ENCODE peak calls at places on chromosomes 6 and 20, in six cellular contexts. One of them, this sample, is unnamed.

GRCh38 chr6:137452331-137452894 is 41.8 kb downstream of the OLIG3 start:
- DNase-seq in HCT116: no peak
- DNase-seq in A549: no peak
- DNase-seq in GM12891: no peak
- DNase-seq in stomach: no peak
- DNase-seq in tibial nerve: no peak
- DNase-seq in this sample: no peak

GRCh38 chr6:122696853-122697252 is 82.7 kb upstream of the FABP7 start:
- DNase-seq in HCT116: peak; percentile 91
- DNase-seq in stomach: no peak
- DNase-seq in GM12891: no peak
- DNase-seq in tibial nerve: no peak
- DNase-seq in A549: no peak
- DNase-seq in this sample: no peak

GRCh38 chr20:2279245-2279779 is 16.5 kb upstream of the TGM3 start:
- DNase-seq in GM12891: no peak
- DNase-seq in stomach: no peak
- DNase-seq in HCT116: no peak
- DNase-seq in A549: no peak
- DNase-seq in tibial nerve: no peak
- DNase-seq in this sample: no peak

GRCh38 chr6:110039996-110040383 is 61.9 kb downstream of the GPR6 start:
- DNase-seq in GM12891: no peak
- DNase-seq in stomach: peak; percentile 49
- DNase-seq in tibial nerve: no peak
- DNase-seq in HCT116: peak; percentile 32
- DNase-seq in A549: no peak
- DNase-seq in this sample: peak; percentile 37

GRCh38 chr6:39029156-39030011 is 19.2 kb upstream of the GLP1R start:
- DNase-seq in tibial nerve: no peak
- DNase-seq in GM12891: peak; percentile 49
- DNase-seq in HCT116: peak; percentile 12
- DNase-seq in stomach: no peak
- DNase-seq in A549: peak; percentile 32
- DNase-seq in this sample: peak; percentile 47

GRCh38 chr6:108288742-108289141 is 6.1 kb upstream of the AFG1L start:
- DNase-seq in HCT116: no peak
- DNase-seq in A549: no peak
- DNase-seq in GM12891: no peak
- DNase-seq in tibial nerve: no peak
- DNase-seq in stomach: no peak
- DNase-seq in this sample: no peak

GRCh38 chr6:139080255-139080920 is 51.8 kb downstream of the ABRACL start:
- DNase-seq in GM12891: no peak
- DNase-seq in HCT116: no peak
- DNase-seq in tibial nerve: no peak
- DNase-seq in stomach: no peak
- DNase-seq in A549: no peak
- DNase-seq in this sample: no peak

GRCh38 chr6:168546173-168546572 is 105.2 kb downstream of the SMOC2 start:
- DNase-seq in HCT116: no peak
- DNase-seq in tibial nerve: no peak
- DNase-seq in GM12891: no peak
- DNase-seq in A549: no peak
- DNase-seq in stomach: no peak
- DNase-seq in this sample: no peak

GRCh38 chr20:48283470-48284110 is 498.3 kb upstream of the SULF2 start:
- DNase-seq in tibial nerve: peak; percentile 43
- DNase-seq in stomach: peak; percentile 88
- DNase-seq in HCT116: no peak
- DNase-seq in A549: no peak
- DNase-seq in GM12891: no peak
- DNase-seq in this sample: no peak

GRCh38 chr6:25136879-25137278 is 142.3 kb upstream of the CARMIL1 start:
- DNase-seq in stomach: no peak
- DNase-seq in A549: no peak
- DNase-seq in GM12891: no peak
- DNase-seq in tibial nerve: no peak
- DNase-seq in HCT116: no peak
- DNase-seq in this sample: peak; percentile 25

GRCh38 chr6:17385660-17386059 is 7.7 kb upstream of the CAP2 start:
- DNase-seq in stomach: no peak
- DNase-seq in tibial nerve: no peak
- DNase-seq in GM12891: no peak
- DNase-seq in A549: no peak
- DNase-seq in HCT116: no peak
- DNase-seq in this sample: no peak
- TF ChIP-seq POLR2A in stomach: no peak
- TF ChIP-seq POLR2A in tibial nerve: no peak
- TF ChIP-seq POLR2A in GM12891: no peak
- TF ChIP-seq POLR2A in A549: no peak
- TF ChIP-seq POLR2A in HCT116: no peak
- TF ChIP-seq POLR2A in this sample: no peak

GRCh38 chr6:14243617-14244016 is 126.0 kb downstream of the CD83 start:
- DNase-seq in GM12891: no peak
- DNase-seq in tibial nerve: no peak
- DNase-seq in HCT116: no peak
- DNase-seq in A549: no peak
- DNase-seq in stomach: no peak
- DNase-seq in this sample: no peak

GRCh38 chr6:14246876-14247275 is 129.3 kb downstream of the CD83 start:
- DNase-seq in GM12891: no peak
- DNase-seq in HCT116: no peak
- DNase-seq in stomach: no peak
- DNase-seq in A549: no peak
- DNase-seq in tibial nerve: no peak
- DNase-seq in this sample: no peak

GRCh38 chr6:14240411-14241166 is 123.0 kb downstream of the CD83 start:
- DNase-seq in HCT116: no peak
- DNase-seq in tibial nerve: no peak
- DNase-seq in stomach: no peak
- DNase-seq in A549: no peak
- DNase-seq in GM12891: no peak
- DNase-seq in this sample: peak; percentile 6

GRCh38 chr6:14239097-14239496 is 121.5 kb downstream of the CD83 start:
- DNase-seq in tibial nerve: no peak
- DNase-seq in A549: no peak
- DNase-seq in HCT116: no peak
- DNase-seq in GM12891: no peak
- DNase-seq in stomach: no peak
- DNase-seq in this sample: no peak

GRCh38 chr6:14241255-14242070 is 123.9 kb downstream of the CD83 start:
- DNase-seq in A549: no peak
- DNase-seq in GM12891: no peak
- DNase-seq in stomach: no peak
- DNase-seq in tibial nerve: no peak
- DNase-seq in HCT116: no peak
- DNase-seq in this sample: no peak
- TF ChIP-seq POLR2A in A549: no peak
- TF ChIP-seq POLR2A in GM12891: no peak
- TF ChIP-seq POLR2A in stomach: no peak
- TF ChIP-seq POLR2A in tibial nerve: no peak
- TF ChIP-seq POLR2A in HCT116: no peak
- TF ChIP-seq POLR2A in this sample: no peak

DNA sequence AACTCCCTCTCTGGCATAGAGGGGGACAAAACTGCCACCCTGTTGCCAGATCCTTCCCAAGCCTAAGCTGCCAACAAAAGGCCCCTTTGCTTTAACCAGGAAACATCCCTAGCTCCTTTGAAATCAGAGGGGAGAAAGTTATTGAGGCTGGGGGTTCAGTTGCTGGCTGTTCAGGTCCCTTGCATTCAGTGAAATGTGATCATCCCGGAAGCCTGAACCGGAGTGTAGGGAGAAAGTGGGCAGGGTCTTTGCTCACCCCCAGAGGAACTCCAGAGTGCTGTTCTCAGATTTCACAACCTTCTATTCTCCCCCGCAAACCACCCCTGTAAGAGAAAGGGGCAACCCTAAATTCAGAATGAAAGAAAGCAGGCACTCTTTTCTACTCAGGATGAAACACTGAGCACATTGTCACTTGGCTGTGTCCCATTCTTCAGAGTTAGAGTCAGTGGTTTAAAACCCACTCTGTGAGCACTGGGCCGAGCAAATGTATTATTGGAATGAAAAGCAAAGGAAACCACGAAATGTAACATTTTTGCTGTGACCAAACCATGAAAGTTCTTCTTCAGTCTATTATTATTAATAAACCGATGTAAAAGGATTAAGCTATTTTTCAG is 139.8 kb downstream of the KHDC1L start:
- DNase-seq in HCT116: no peak
- DNase-seq in A549: no peak
- DNase-seq in stomach: no peak
- DNase-seq in GM12891: no peak
- DNase-seq in tibial nerve: no peak
- DNase-seq in this sample: no peak
- TF ChIP-seq POLR2A in HCT116: no peak
- TF ChIP-seq POLR2A in A549: no peak
- TF ChIP-seq POLR2A in stomach: no peak
- TF ChIP-seq POLR2A in GM12891: no peak
- TF ChIP-seq POLR2A in tibial nerve: no peak
- TF ChIP-seq POLR2A in this sample: no peak

DNA sequence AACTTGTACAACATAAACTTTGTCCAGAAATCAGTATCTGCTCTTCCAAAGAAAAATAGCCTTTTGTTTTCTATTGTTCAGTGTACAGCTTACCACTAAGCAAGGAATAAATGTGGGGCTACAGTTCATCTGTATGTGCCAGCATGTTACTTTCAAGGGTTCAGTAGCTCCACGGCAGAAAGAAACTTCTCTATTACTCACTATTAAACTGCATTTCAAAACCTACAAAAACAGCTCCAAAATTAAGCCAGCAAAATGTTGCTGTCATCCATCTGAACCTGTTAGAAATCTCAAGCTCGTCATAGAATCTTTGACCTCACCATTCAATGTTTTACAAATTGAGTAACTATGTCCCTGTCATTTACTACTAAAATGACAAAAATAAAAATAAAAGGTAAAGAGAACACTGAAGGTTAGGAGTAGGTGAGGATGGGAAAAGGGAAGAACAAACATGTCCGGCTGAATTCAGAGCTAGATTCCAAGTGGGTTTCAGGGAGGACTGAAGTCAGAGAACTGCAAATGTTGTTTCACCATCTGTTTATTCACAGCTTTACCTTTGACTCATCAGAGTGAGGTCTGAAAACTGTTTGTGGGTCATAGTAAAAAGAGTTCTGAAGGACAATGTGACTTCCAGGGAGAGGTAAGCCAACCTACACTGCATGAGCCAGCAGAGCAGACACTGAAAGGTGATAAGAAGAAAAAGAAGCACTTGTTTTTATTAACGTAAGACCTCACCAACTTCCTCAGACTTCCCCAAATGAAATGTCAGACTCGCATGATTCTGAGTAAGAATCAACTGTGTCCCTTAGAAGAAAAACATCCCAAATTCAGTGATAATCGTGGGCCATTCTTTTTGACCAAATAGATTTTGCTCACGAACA is 62.0 kb downstream of the ATXN1 start:
- DNase-seq in HCT116: no peak
- DNase-seq in tibial nerve: no peak
- DNase-seq in stomach: no peak
- DNase-seq in GM12891: no peak
- DNase-seq in A549: no peak
- DNase-seq in this sample: no peak
- TF ChIP-seq POLR2A in HCT116: no peak
- TF ChIP-seq POLR2A in tibial nerve: no peak
- TF ChIP-seq POLR2A in stomach: no peak
- TF ChIP-seq POLR2A in GM12891: no peak
- TF ChIP-seq POLR2A in A549: no peak
- TF ChIP-seq POLR2A in this sample: no peak

GRCh38 chr6:31948753-31949413 is 3.0 kb downstream of the CFB start:
- DNase-seq in stomach: no peak
- DNase-seq in GM12891: no peak
- DNase-seq in HCT116: no peak
- DNase-seq in A549: no peak
- DNase-seq in tibial nerve: no peak
- DNase-seq in this sample: peak; percentile 71
- TF ChIP-seq POLR2A in stomach: no peak
- TF ChIP-seq POLR2A in GM12891: no peak
- TF ChIP-seq POLR2A in HCT116: no peak
- TF ChIP-seq POLR2A in A549: no peak
- TF ChIP-seq POLR2A in tibial nerve: no peak
- TF ChIP-seq POLR2A in this sample: no peak

GRCh38 chr20:51750770-51751388 is 17.3 kb downstream of the ATP9A start:
- DNase-seq in stomach: no peak
- DNase-seq in tibial nerve: no peak
- DNase-seq in A549: no peak
- DNase-seq in HCT116: no peak
- DNase-seq in GM12891: no peak
- DNase-seq in this sample: no peak

GRCh38 chr20:51752343-51752951 is 15.7 kb downstream of the ATP9A start:
- DNase-seq in GM12891: no peak
- DNase-seq in HCT116: no peak
- DNase-seq in stomach: no peak
- DNase-seq in tibial nerve: no peak
- DNase-seq in A549: peak; percentile 40
- DNase-seq in this sample: no peak

GRCh38 chr20:51747182-51747911 is 20.8 kb downstream of the ATP9A start:
- DNase-seq in A549: no peak
- DNase-seq in tibial nerve: no peak
- DNase-seq in GM12891: no peak
- DNase-seq in stomach: no peak
- DNase-seq in HCT116: no peak
- DNase-seq in this sample: no peak

GRCh38 chr20:51749674-51750036 is 18.5 kb downstream of the ATP9A start:
- DNase-seq in HCT116: no peak
- DNase-seq in A549: no peak
- DNase-seq in GM12891: no peak
- DNase-seq in stomach: no peak
- DNase-seq in tibial nerve: no peak
- DNase-seq in this sample: no peak

DNA sequence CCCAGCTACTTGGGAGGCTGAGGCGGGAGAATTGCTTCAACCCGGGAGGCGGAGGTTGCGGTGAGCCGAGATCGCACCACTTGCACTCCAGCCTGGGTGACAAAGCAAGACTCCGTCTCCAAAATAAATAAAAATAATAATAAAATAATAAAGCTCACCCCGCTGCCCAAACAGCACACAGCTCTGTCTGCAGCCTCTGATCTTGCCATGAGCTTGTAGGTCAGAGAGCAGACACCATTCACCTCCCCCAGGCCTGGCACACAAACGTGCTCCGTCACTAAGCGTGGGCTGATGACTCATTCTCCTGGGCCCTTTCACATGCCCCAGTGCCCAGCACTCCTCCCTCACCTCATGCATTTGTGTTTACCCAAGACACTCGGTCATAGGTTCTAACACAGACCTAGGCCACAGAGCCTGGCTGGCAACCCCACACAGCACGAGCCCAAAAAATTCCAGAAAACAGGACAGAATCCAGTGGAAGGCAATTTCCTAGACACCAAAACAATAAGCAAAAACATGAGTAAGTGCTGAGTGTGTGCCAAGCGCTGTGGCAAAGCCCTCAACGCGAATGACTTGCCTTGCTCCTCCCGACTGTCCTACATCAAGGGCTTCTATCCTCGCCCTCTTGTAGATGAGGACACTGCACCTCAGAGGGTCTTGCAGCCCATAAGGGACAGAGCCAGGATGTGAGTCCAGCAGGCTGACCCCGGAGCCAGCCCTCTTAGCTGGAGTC is 18.0 kb downstream of the ATP9A start:
- DNase-seq in HCT116: peak; percentile 96
- DNase-seq in tibial nerve: no peak
- DNase-seq in A549: peak; percentile 93
- DNase-seq in stomach: peak; percentile 87
- DNase-seq in GM12891: no peak
- DNase-seq in this sample: no peak
- TF ChIP-seq POLR2A in HCT116: no peak
- TF ChIP-seq POLR2A in tibial nerve: no peak
- TF ChIP-seq POLR2A in A549: no peak
- TF ChIP-seq POLR2A in stomach: no peak
- TF ChIP-seq POLR2A in GM12891: no peak
- TF ChIP-seq POLR2A in this sample: no peak